ENCODE peak calls at places on chromosomes 16 and 17, in nine cellular contexts. One of them, this sample, is unnamed.

GRCh38 chr16:89114159-89114981 is 20.7 kb downstream of the ACSF3 start:
- DNase-seq in endothelial cell: no peak
- DNase-seq in BJ: no peak
- DNase-seq in progenitor cell of endocrine pancreas: no peak
- DNase-seq in H1: no peak
- DNase-seq in GM20000: no peak
- DNase-seq in heart left ventricle: no peak
- DNase-seq in cardiac fibroblast: peak
- DNase-seq in left ventricle myocardium inferior: peak
- DNase-seq in this sample: no peak

GRCh38 chr16:56847173-56847948 is 17.6 kb upstream of the SLC12A3 start:
- DNase-seq in endothelial cell: no peak
- DNase-seq in BJ: no peak
- DNase-seq in progenitor cell of endocrine pancreas: no peak
- DNase-seq in H1: no peak
- DNase-seq in GM20000: no peak
- DNase-seq in heart left ventricle: no peak
- DNase-seq in cardiac fibroblast: peak
- DNase-seq in left ventricle myocardium inferior: no peak
- DNase-seq in this sample: no peak

GRCh38 chr17:45783593-45784292 is 377 bp upstream of the CRHR1 start:
- DNase-seq in endothelial cell: peak
- DNase-seq in BJ: no peak
- DNase-seq in progenitor cell of endocrine pancreas: peak
- DNase-seq in H1: no peak
- DNase-seq in GM20000: peak
- DNase-seq in heart left ventricle: no peak
- DNase-seq in cardiac fibroblast: no peak
- DNase-seq in left ventricle myocardium inferior: peak
- DNase-seq in this sample: no peak

GRCh38 chr17:58710948-58711552 is 18.6 kb downstream of the RAD51C start:
- DNase-seq in endothelial cell: peak
- DNase-seq in BJ: no peak
- DNase-seq in progenitor cell of endocrine pancreas: no peak
- DNase-seq in H1: peak
- DNase-seq in GM20000: no peak
- DNase-seq in heart left ventricle: no peak
- DNase-seq in cardiac fibroblast: peak
- DNase-seq in left ventricle myocardium inferior: no peak
- DNase-seq in this sample: no peak

GRCh38 chr17:35726609-35727460 is 4.6 kb upstream of the RASL10B start:
- DNase-seq in endothelial cell: no peak
- DNase-seq in BJ: peak
- DNase-seq in progenitor cell of endocrine pancreas: no peak
- DNase-seq in H1: peak
- DNase-seq in GM20000: no peak
- DNase-seq in heart left ventricle: peak
- DNase-seq in cardiac fibroblast: peak
- DNase-seq in left ventricle myocardium inferior: peak
- DNase-seq in this sample: no peak

GRCh38 chr17:80087346-80088265 is 13.8 kb upstream of the GAA start:
- DNase-seq in endothelial cell: no peak
- DNase-seq in BJ: no peak
- DNase-seq in progenitor cell of endocrine pancreas: no peak
- DNase-seq in H1: no peak
- DNase-seq in GM20000: no peak
- DNase-seq in heart left ventricle: no peak
- DNase-seq in cardiac fibroblast: no peak
- DNase-seq in left ventricle myocardium inferior: no peak
- DNase-seq in this sample: no peak

GRCh38 chr17:40437095-40437732 is 6.0 kb upstream of the IGFBP4 start:
- DNase-seq in endothelial cell: no peak
- DNase-seq in BJ: no peak
- DNase-seq in progenitor cell of endocrine pancreas: no peak
- DNase-seq in H1: no peak
- DNase-seq in GM20000: no peak
- DNase-seq in heart left ventricle: no peak
- DNase-seq in cardiac fibroblast: peak
- DNase-seq in left ventricle myocardium inferior: no peak
- DNase-seq in this sample: no peak

GRCh38 chr17:61614219-61614618 is 23.2 kb upstream of the NACA2 start:
- DNase-seq in endothelial cell: no peak
- DNase-seq in BJ: no peak
- DNase-seq in progenitor cell of endocrine pancreas: no peak
- DNase-seq in H1: no peak
- DNase-seq in GM20000: no peak
- DNase-seq in heart left ventricle: no peak
- DNase-seq in cardiac fibroblast: no peak
- DNase-seq in left ventricle myocardium inferior: no peak
- DNase-seq in this sample: no peak

GRCh38 chr17:36888236-36888957 is 48.9 kb upstream of the LHX1 start:
- DNase-seq in endothelial cell: no peak
- DNase-seq in BJ: no peak
- DNase-seq in progenitor cell of endocrine pancreas: no peak
- DNase-seq in H1: no peak
- DNase-seq in GM20000: no peak
- DNase-seq in heart left ventricle: no peak
- DNase-seq in cardiac fibroblast: no peak
- DNase-seq in left ventricle myocardium inferior: no peak
- DNase-seq in this sample: no peak

GRCh38 chr17:38733315-38734234 is 3.4 kb downstream of the CISD3 start:
- DNase-seq in endothelial cell: no peak
- DNase-seq in BJ: no peak
- DNase-seq in progenitor cell of endocrine pancreas: no peak
- DNase-seq in H1: no peak
- DNase-seq in GM20000: no peak
- DNase-seq in heart left ventricle: no peak
- DNase-seq in cardiac fibroblast: no peak
- DNase-seq in left ventricle myocardium inferior: no peak
- DNase-seq in this sample: no peak

GRCh38 chr17:71941920-71942319 is 178.9 kb upstream of the SOX9 start:
- DNase-seq in endothelial cell: no peak
- DNase-seq in BJ: no peak
- DNase-seq in progenitor cell of endocrine pancreas: no peak
- DNase-seq in H1: no peak
- DNase-seq in GM20000: no peak
- DNase-seq in heart left ventricle: no peak
- DNase-seq in cardiac fibroblast: no peak
- DNase-seq in left ventricle myocardium inferior: no peak
- DNase-seq in this sample: no peak

GRCh38 chr17:67830440-67830839 is 5.1 kb downstream of the BPTF start:
- DNase-seq in endothelial cell: no peak
- DNase-seq in BJ: no peak
- DNase-seq in progenitor cell of endocrine pancreas: no peak
- DNase-seq in H1: peak
- DNase-seq in GM20000: no peak
- DNase-seq in heart left ventricle: no peak
- DNase-seq in cardiac fibroblast: peak
- DNase-seq in left ventricle myocardium inferior: no peak
- DNase-seq in this sample: no peak

GRCh38 chr16:49801290-49801689 is 54.6 kb downstream of the ZNF423 start:
- DNase-seq in endothelial cell: no peak
- DNase-seq in BJ: no peak
- DNase-seq in progenitor cell of endocrine pancreas: no peak
- DNase-seq in H1: no peak
- DNase-seq in GM20000: no peak
- DNase-seq in heart left ventricle: no peak
- DNase-seq in cardiac fibroblast: no peak
- DNase-seq in left ventricle myocardium inferior: no peak
- DNase-seq in this sample: no peak
- TF ChIP-seq CTCF in endothelial cell: no peak
- TF ChIP-seq CTCF in BJ: no peak
- TF ChIP-seq CTCF in progenitor cell of endocrine pancreas: no peak
- TF ChIP-seq CTCF in H1: peak
- TF ChIP-seq CTCF in GM20000: no peak
- TF ChIP-seq CTCF in heart left ventricle: no peak
- TF ChIP-seq CTCF in cardiac fibroblast: no peak
- TF ChIP-seq CTCF in left ventricle myocardium inferior: no peak
- TF ChIP-seq CTCF in this sample: no peak

GRCh38 chr17:17947966-17948365 is 24.2 kb downstream of the TOM1L2 start:
- DNase-seq in endothelial cell: no peak
- DNase-seq in BJ: no peak
- DNase-seq in progenitor cell of endocrine pancreas: no peak
- DNase-seq in H1: no peak
- DNase-seq in GM20000: no peak
- DNase-seq in heart left ventricle: no peak
- DNase-seq in cardiac fibroblast: no peak
- DNase-seq in left ventricle myocardium inferior: no peak
- DNase-seq in this sample: no peak

GRCh38 chr17:17952691-17953090 is 19.5 kb downstream of the TOM1L2 start:
- DNase-seq in endothelial cell: no peak
- DNase-seq in BJ: no peak
- DNase-seq in progenitor cell of endocrine pancreas: no peak
- DNase-seq in H1: no peak
- DNase-seq in GM20000: no peak
- DNase-seq in heart left ventricle: no peak
- DNase-seq in cardiac fibroblast: no peak
- DNase-seq in left ventricle myocardium inferior: no peak
- DNase-seq in this sample: no peak

GRCh38 chr17:17950347-17950746 is 21.9 kb downstream of the TOM1L2 start:
- DNase-seq in endothelial cell: no peak
- DNase-seq in BJ: no peak
- DNase-seq in progenitor cell of endocrine pancreas: no peak
- DNase-seq in H1: no peak
- DNase-seq in GM20000: no peak
- DNase-seq in heart left ventricle: no peak
- DNase-seq in cardiac fibroblast: no peak
- DNase-seq in left ventricle myocardium inferior: no peak
- DNase-seq in this sample: no peak

GRCh38 chr17:17951524-17951923 is 20.7 kb downstream of the TOM1L2 start:
- DNase-seq in endothelial cell: no peak
- DNase-seq in BJ: no peak
- DNase-seq in progenitor cell of endocrine pancreas: no peak
- DNase-seq in H1: no peak
- DNase-seq in GM20000: no peak
- DNase-seq in heart left ventricle: no peak
- DNase-seq in cardiac fibroblast: no peak
- DNase-seq in left ventricle myocardium inferior: no peak
- DNase-seq in this sample: no peak

DNA sequence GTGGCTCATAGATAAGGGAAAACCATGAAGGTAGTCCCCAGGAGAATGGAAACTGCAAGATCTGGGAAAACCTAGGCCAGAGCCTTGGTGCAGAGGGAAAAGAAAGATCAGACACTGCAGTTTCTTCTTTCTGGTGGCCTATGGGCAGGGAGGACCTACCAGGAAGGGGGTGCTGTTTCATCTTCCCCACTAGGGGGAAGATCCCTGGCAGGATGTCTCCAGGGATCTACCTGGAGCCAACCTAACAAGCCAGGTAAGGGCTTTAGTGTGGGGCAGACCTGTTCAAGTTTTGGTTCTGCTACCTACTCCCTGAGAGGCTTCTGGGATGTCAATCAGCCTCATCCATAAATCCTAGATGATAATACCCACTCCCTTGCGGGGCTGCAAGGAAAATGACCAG is 21.4 kb downstream of the TOM1L2 start:
- DNase-seq in endothelial cell: no peak
- DNase-seq in BJ: no peak
- DNase-seq in progenitor cell of endocrine pancreas: no peak
- DNase-seq in H1: no peak
- DNase-seq in GM20000: no peak
- DNase-seq in heart left ventricle: no peak
- DNase-seq in cardiac fibroblast: no peak
- DNase-seq in left ventricle myocardium inferior: no peak
- DNase-seq in this sample: no peak
- TF ChIP-seq CTCF in endothelial cell: no peak
- TF ChIP-seq CTCF in BJ: peak
- TF ChIP-seq CTCF in progenitor cell of endocrine pancreas: peak
- TF ChIP-seq CTCF in H1: peak
- TF ChIP-seq CTCF in GM20000: no peak
- TF ChIP-seq CTCF in heart left ventricle: no peak
- TF ChIP-seq CTCF in cardiac fibroblast: peak
- TF ChIP-seq CTCF in left ventricle myocardium inferior: no peak
- TF ChIP-seq CTCF in this sample: no peak

GRCh38 chr17:78716292-78716691 is 65.8 kb downstream of the CYTH1 start:
- DNase-seq in endothelial cell: no peak
- DNase-seq in BJ: no peak
- DNase-seq in progenitor cell of endocrine pancreas: no peak
- DNase-seq in H1: no peak
- DNase-seq in GM20000: no peak
- DNase-seq in heart left ventricle: no peak
- DNase-seq in cardiac fibroblast: no peak
- DNase-seq in left ventricle myocardium inferior: no peak
- DNase-seq in this sample: no peak

GRCh38 chr17:78717431-78717980 is 64.6 kb downstream of the CYTH1 start:
- DNase-seq in endothelial cell: no peak
- DNase-seq in BJ: no peak
- DNase-seq in progenitor cell of endocrine pancreas: no peak
- DNase-seq in H1: peak
- DNase-seq in GM20000: no peak
- DNase-seq in heart left ventricle: no peak
- DNase-seq in cardiac fibroblast: peak
- DNase-seq in left ventricle myocardium inferior: no peak
- DNase-seq in this sample: no peak

GRCh38 chr17:78715000-78715771 is 66.9 kb downstream of the CYTH1 start:
- DNase-seq in endothelial cell: no peak
- DNase-seq in BJ: no peak
- DNase-seq in progenitor cell of endocrine pancreas: no peak
- DNase-seq in H1: no peak
- DNase-seq in GM20000: no peak
- DNase-seq in heart left ventricle: no peak
- DNase-seq in cardiac fibroblast: no peak
- DNase-seq in left ventricle myocardium inferior: no peak
- DNase-seq in this sample: no peak

GRCh38 chr17:78715876-78716275 is 66.2 kb downstream of the CYTH1 start:
- DNase-seq in endothelial cell: no peak
- DNase-seq in BJ: no peak
- DNase-seq in progenitor cell of endocrine pancreas: no peak
- DNase-seq in H1: no peak
- DNase-seq in GM20000: no peak
- DNase-seq in heart left ventricle: no peak
- DNase-seq in cardiac fibroblast: no peak
- DNase-seq in left ventricle myocardium inferior: no peak
- DNase-seq in this sample: no peak

GRCh38 chr17:78716814-78717393 is 65.2 kb downstream of the CYTH1 start:
- DNase-seq in endothelial cell: no peak
- DNase-seq in BJ: no peak
- DNase-seq in progenitor cell of endocrine pancreas: no peak
- DNase-seq in H1: peak
- DNase-seq in GM20000: no peak
- DNase-seq in heart left ventricle: peak
- DNase-seq in cardiac fibroblast: peak
- DNase-seq in left ventricle myocardium inferior: peak
- DNase-seq in this sample: no peak
- TF ChIP-seq CTCF in endothelial cell: no peak
- TF ChIP-seq CTCF in BJ: no peak
- TF ChIP-seq CTCF in progenitor cell of endocrine pancreas: no peak
- TF ChIP-seq CTCF in H1: no peak
- TF ChIP-seq CTCF in GM20000: no peak
- TF ChIP-seq CTCF in heart left ventricle: no peak
- TF ChIP-seq CTCF in cardiac fibroblast: no peak
- TF ChIP-seq CTCF in left ventricle myocardium inferior: peak
- TF ChIP-seq CTCF in this sample: no peak

DNA sequence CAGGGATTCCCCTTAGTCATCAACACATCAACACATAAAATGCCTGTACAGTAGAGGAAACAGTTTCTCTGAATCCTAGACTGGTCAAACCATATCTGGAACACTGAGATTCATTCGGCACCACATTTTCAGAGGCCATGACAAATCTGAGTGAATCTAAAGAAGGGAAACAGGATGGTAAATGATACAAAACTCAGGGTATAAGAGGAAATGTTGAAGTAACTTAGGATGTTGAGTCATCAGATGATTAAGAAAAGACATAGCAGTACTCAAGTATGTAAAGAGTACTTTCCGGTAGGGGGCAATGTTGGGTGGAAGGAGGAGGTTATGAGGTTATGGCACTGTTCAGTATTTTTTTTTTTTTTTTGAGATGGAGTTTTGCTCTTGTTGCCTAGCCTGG is 358.5 kb upstream of the PMFBP1 start:
- DNase-seq in endothelial cell: no peak
- DNase-seq in BJ: no peak
- DNase-seq in progenitor cell of endocrine pancreas: no peak
- DNase-seq in H1: no peak
- DNase-seq in GM20000: peak
- DNase-seq in heart left ventricle: no peak
- DNase-seq in cardiac fibroblast: peak
- DNase-seq in left ventricle myocardium inferior: no peak
- DNase-seq in this sample: no peak
- TF ChIP-seq CTCF in endothelial cell: no peak
- TF ChIP-seq CTCF in BJ: peak
- TF ChIP-seq CTCF in progenitor cell of endocrine pancreas: no peak
- TF ChIP-seq CTCF in H1: no peak
- TF ChIP-seq CTCF in GM20000: no peak
- TF ChIP-seq CTCF in heart left ventricle: no peak
- TF ChIP-seq CTCF in cardiac fibroblast: peak
- TF ChIP-seq CTCF in left ventricle myocardium inferior: no peak
- TF ChIP-seq CTCF in this sample: no peak

This sample was measured in activated B cell treated with CpG ODN at 0.5 μM for 24 hours.